ENCODE peak calls at places on chromosomes 13 and 19, in six cellular contexts. One of them, this sample, is unnamed. For H3K4me1, the result is how much of the 10 kb centered on the place peaks cover.

GRCh38 chr13:90455861-90456260 is 891.6 kb upstream of the MIR17HG start:
- DNase-seq in SJSA1: no peak
- DNase-seq in left lung: no peak
- DNase-seq in cardiac muscle cell: peak
- DNase-seq in mesenchymal stem cell: no peak
- DNase-seq in GM23338: no peak
- DNase-seq in this sample: no peak

GRCh38 chr13:21663197-21663596 is 7.7 kb upstream of the FGF9 start:
- DNase-seq in SJSA1: no peak
- DNase-seq in left lung: no peak
- DNase-seq in cardiac muscle cell: no peak
- DNase-seq in mesenchymal stem cell: no peak
- DNase-seq in GM23338: no peak
- DNase-seq in this sample: no peak

GRCh38 chr13:49374585-49375290 is 69.1 kb downstream of the CAB39L start:
- DNase-seq in SJSA1: no peak
- DNase-seq in left lung: no peak
- DNase-seq in cardiac muscle cell: peak
- DNase-seq in mesenchymal stem cell: peak
- DNase-seq in GM23338: no peak
- DNase-seq in this sample: no peak

GRCh38 chr19:11530432-11530831 is 1.5 kb upstream of the ECSIT start:
- DNase-seq in SJSA1: no peak
- DNase-seq in left lung: peak
- DNase-seq in cardiac muscle cell: peak
- DNase-seq in mesenchymal stem cell: peak
- DNase-seq in GM23338: peak
- DNase-seq in this sample: no peak

GRCh38 chr19:488505-489417 is 7.5 kb upstream of the MADCAM1 start:
- DNase-seq in SJSA1: peak
- DNase-seq in left lung: peak
- DNase-seq in cardiac muscle cell: peak
- DNase-seq in mesenchymal stem cell: peak
- DNase-seq in GM23338: peak
- DNase-seq in this sample: peak

GRCh38 chr19:49116544-49116943 is 2.4 kb downstream of the LIN7B start:
- DNase-seq in SJSA1: no peak
- DNase-seq in left lung: no peak
- DNase-seq in cardiac muscle cell: no peak
- DNase-seq in mesenchymal stem cell: no peak
- DNase-seq in GM23338: no peak
- DNase-seq in this sample: no peak

GRCh38 chr13:44576396-44577235 is 486 bp upstream of the TSC22D1 start:
- DNase-seq in SJSA1: no peak
- DNase-seq in left lung: peak
- DNase-seq in cardiac muscle cell: no peak
- DNase-seq in mesenchymal stem cell: no peak
- DNase-seq in GM23338: no peak
- DNase-seq in this sample: peak

GRCh38 chr19:42634409-42635232 is 39.9 kb upstream of the CEACAM8 start:
- DNase-seq in SJSA1: peak
- DNase-seq in left lung: no peak
- DNase-seq in cardiac muscle cell: peak
- DNase-seq in mesenchymal stem cell: no peak
- DNase-seq in GM23338: peak
- DNase-seq in this sample: no peak

GRCh38 chr13:44694842-44695241 is 118.7 kb upstream of the TSC22D1 start:
- DNase-seq in SJSA1: no peak
- DNase-seq in left lung: no peak
- DNase-seq in cardiac muscle cell: no peak
- DNase-seq in mesenchymal stem cell: no peak
- DNase-seq in GM23338: no peak
- DNase-seq in this sample: no peak

GRCh38 chr19:3653865-3654513 is 27.4 kb upstream of the CACTIN start:
- DNase-seq in SJSA1: no peak
- DNase-seq in left lung: no peak
- DNase-seq in cardiac muscle cell: no peak
- DNase-seq in mesenchymal stem cell: no peak
- DNase-seq in GM23338: peak
- DNase-seq in this sample: no peak

GRCh38 chr19:15025237-15025636 is 24.0 kb upstream of the CASP14 start:
- DNase-seq in SJSA1: no peak
- DNase-seq in left lung: no peak
- DNase-seq in cardiac muscle cell: peak
- DNase-seq in mesenchymal stem cell: no peak
- DNase-seq in GM23338: peak
- DNase-seq in this sample: no peak

GRCh38 chr19:6753178-6754031 is 13.8 kb downstream of the SH2D3A start:
- DNase-seq in SJSA1: no peak
- DNase-seq in left lung: peak
- DNase-seq in cardiac muscle cell: peak
- DNase-seq in mesenchymal stem cell: peak
- DNase-seq in GM23338: peak
- DNase-seq in this sample: peak

GRCh38 chr19:4374451-4375163 is 25.7 kb downstream of the SH3GL1 start:
- DNase-seq in SJSA1: peak
- DNase-seq in left lung: peak
- DNase-seq in cardiac muscle cell: peak
- DNase-seq in mesenchymal stem cell: peak
- DNase-seq in GM23338: no peak
- DNase-seq in this sample: no peak

GRCh38 chr13:77384999-77385398 is 58.1 kb upstream of the MYCBP2 start:
- DNase-seq in SJSA1: no peak
- DNase-seq in left lung: no peak
- DNase-seq in cardiac muscle cell: no peak
- DNase-seq in mesenchymal stem cell: no peak
- DNase-seq in GM23338: no peak
- DNase-seq in this sample: no peak

GRCh38 chr13:97274782-97275252 is 52.7 kb downstream of the MBNL2 start:
- DNase-seq in SJSA1: peak
- DNase-seq in left lung: no peak
- DNase-seq in cardiac muscle cell: peak
- DNase-seq in mesenchymal stem cell: peak
- DNase-seq in GM23338: no peak
- DNase-seq in this sample: no peak

GRCh38 chr19:58170860-58171259 is 12.0 kb upstream of the ZNF274 start:
- DNase-seq in SJSA1: no peak
- DNase-seq in left lung: no peak
- DNase-seq in cardiac muscle cell: peak
- DNase-seq in mesenchymal stem cell: peak
- DNase-seq in GM23338: no peak
- DNase-seq in this sample: no peak

GRCh38 chr13:112119192-112120030 is 52.5 kb downstream of the SOX1 start:
- DNase-seq in SJSA1: no peak
- DNase-seq in left lung: no peak
- DNase-seq in cardiac muscle cell: no peak
- DNase-seq in mesenchymal stem cell: no peak
- DNase-seq in GM23338: no peak
- DNase-seq in this sample: no peak

GRCh38 chr19:6963937-6964336 is 57.3 kb downstream of the MBD3L2B start:
- DNase-seq in SJSA1: no peak
- DNase-seq in left lung: no peak
- DNase-seq in cardiac muscle cell: no peak
- DNase-seq in mesenchymal stem cell: no peak
- DNase-seq in GM23338: peak
- DNase-seq in this sample: peak

GRCh38 chr13:52695856-52696255 is 43.2 kb downstream of the SUGT1 start:
- DNase-seq in SJSA1: no peak
- DNase-seq in left lung: no peak
- DNase-seq in cardiac muscle cell: peak
- DNase-seq in mesenchymal stem cell: peak
- DNase-seq in GM23338: no peak
- DNase-seq in this sample: no peak

GRCh38 chr19:17415107-17415506 is 4.7 kb upstream of the MVB12A start:
- DNase-seq in SJSA1: no peak
- DNase-seq in left lung: no peak
- DNase-seq in cardiac muscle cell: peak
- DNase-seq in mesenchymal stem cell: peak
- DNase-seq in GM23338: peak
- DNase-seq in this sample: no peak

GRCh38 chr13:110505594-110505993 is 55.9 kb downstream of the RAB20 start:
- DNase-seq in SJSA1: no peak
- DNase-seq in left lung: peak
- DNase-seq in cardiac muscle cell: no peak
- DNase-seq in mesenchymal stem cell: no peak
- DNase-seq in GM23338: no peak
- DNase-seq in this sample: no peak

DNA sequence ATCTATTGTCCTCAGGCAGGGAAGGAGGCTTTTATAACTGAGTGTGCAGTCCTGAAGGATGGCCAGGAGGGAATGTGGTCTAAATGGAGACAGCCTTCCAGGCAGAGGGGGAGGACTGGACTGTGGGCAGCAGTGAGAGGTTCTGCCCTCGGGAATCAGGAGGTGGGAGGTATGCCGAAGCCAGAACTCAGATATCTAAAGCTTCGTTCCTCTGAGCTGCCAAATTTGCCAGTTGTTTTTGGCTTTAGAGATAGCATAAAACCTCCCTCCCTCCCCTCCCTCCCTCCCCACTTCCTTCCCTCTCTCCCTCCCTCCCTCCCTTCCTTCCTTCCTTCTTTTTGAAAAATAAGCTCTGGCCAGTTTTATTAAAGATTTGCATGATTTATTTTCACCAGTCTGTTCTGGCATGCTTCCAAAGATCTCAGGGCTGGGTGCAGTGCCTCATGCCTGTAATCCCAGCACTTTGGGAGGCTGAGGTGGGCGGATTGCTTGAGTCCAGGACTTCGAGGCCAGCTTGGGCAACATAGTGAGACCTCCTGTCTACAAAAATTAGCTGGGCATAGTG is 2.4 kb downstream of the MEDAG start:
- DNase-seq in SJSA1: no peak
- DNase-seq in left lung: no peak
- DNase-seq in cardiac muscle cell: peak
- DNase-seq in mesenchymal stem cell: no peak
- DNase-seq in GM23338: no peak
- DNase-seq in this sample: no peak
- H3K4me1 ChIP-seq in SJSA1: under half
- H3K4me1 ChIP-seq in left lung: under half
- H3K4me1 ChIP-seq in cardiac muscle cell: under half
- H3K4me1 ChIP-seq in mesenchymal stem cell: under half
- H3K4me1 ChIP-seq in GM23338: under half
- H3K4me1 ChIP-seq in this sample: under half

GRCh38 chr19:38861368-38861767 is 11.6 kb upstream of the HNRNPL start:
- DNase-seq in SJSA1: no peak
- DNase-seq in left lung: no peak
- DNase-seq in cardiac muscle cell: no peak
- DNase-seq in mesenchymal stem cell: no peak
- DNase-seq in GM23338: no peak
- DNase-seq in this sample: no peak

GRCh38 chr19:38867176-38867780 is 10.8 kb downstream of the RINL start:
- DNase-seq in SJSA1: no peak
- DNase-seq in left lung: no peak
- DNase-seq in cardiac muscle cell: no peak
- DNase-seq in mesenchymal stem cell: no peak
- DNase-seq in GM23338: no peak
- DNase-seq in this sample: no peak

GRCh38 chr19:38856813-38857212 is 7.0 kb upstream of the HNRNPL start:
- DNase-seq in SJSA1: no peak
- DNase-seq in left lung: no peak
- DNase-seq in cardiac muscle cell: no peak
- DNase-seq in mesenchymal stem cell: no peak
- DNase-seq in GM23338: no peak
- DNase-seq in this sample: no peak

DNA sequence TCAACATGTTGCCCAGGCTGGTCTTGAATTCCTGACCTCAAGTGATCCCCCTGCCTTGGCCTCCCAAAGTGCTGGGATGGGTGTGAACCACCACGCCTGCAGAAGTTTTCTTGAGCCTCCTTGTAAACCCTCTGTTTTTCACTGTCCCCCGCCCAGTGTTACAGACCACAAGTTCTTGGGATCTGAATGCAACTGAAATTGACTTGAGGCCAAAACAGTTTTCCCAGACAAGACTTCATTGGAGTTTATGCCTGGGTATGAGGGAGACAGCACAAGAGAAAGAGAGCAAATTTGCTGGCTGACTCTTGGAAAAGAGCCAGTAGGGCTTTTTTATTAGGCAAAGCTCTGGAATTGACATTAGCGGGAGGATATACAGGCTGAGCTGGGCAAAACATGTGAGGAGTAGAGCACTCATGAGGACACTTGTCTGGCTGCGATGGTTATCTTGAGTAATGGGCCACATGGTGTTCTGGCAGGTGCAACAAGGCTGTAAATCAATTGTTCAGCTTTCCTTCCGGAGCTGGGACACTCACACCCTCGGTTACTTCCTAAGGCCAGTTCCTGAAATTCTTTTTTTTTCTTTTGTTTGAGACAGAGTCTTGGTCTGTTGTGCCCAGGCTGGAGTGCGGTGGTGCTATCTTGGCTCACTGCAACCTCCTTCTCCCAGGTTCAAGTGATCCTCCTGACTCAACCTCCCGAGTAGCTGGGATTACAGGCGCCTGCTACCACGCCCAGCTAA is 12.7 kb upstream of the HNRNPL start:
- DNase-seq in SJSA1: no peak
- DNase-seq in left lung: no peak
- DNase-seq in cardiac muscle cell: peak
- DNase-seq in mesenchymal stem cell: peak
- DNase-seq in GM23338: no peak
- DNase-seq in this sample: no peak
- H3K4me1 ChIP-seq in SJSA1: under half
- H3K4me1 ChIP-seq in left lung: under half
- H3K4me1 ChIP-seq in cardiac muscle cell: under half
- H3K4me1 ChIP-seq in mesenchymal stem cell: under half
- H3K4me1 ChIP-seq in GM23338: under half
- H3K4me1 ChIP-seq in this sample: under half

GRCh38 chr13:33228645-33229445 is 56.7 kb downstream of the STARD13 start:
- DNase-seq in SJSA1: peak
- DNase-seq in left lung: no peak
- DNase-seq in cardiac muscle cell: peak
- DNase-seq in mesenchymal stem cell: peak
- DNase-seq in GM23338: peak
- DNase-seq in this sample: no peak

GRCh38 chr13:33231339-33231738 is 54.2 kb downstream of the STARD13 start:
- DNase-seq in SJSA1: no peak
- DNase-seq in left lung: no peak
- DNase-seq in cardiac muscle cell: no peak
- DNase-seq in mesenchymal stem cell: no peak
- DNase-seq in GM23338: no peak
- DNase-seq in this sample: no peak

GRCh38 chr13:33230178-33230881 is 55.2 kb downstream of the STARD13 start:
- DNase-seq in SJSA1: peak
- DNase-seq in left lung: no peak
- DNase-seq in cardiac muscle cell: peak
- DNase-seq in mesenchymal stem cell: peak
- DNase-seq in GM23338: no peak
- DNase-seq in this sample: no peak

GRCh38 chr13:33229446-33230177 is 55.9 kb downstream of the STARD13 start:
- DNase-seq in SJSA1: no peak
- DNase-seq in left lung: no peak
- DNase-seq in cardiac muscle cell: no peak
- DNase-seq in mesenchymal stem cell: peak
- DNase-seq in GM23338: no peak
- DNase-seq in this sample: no peak

GRCh38 chr13:33227927-33228644 is 57.5 kb downstream of the STARD13 start:
- DNase-seq in SJSA1: no peak
- DNase-seq in left lung: no peak
- DNase-seq in cardiac muscle cell: no peak
- DNase-seq in mesenchymal stem cell: peak
- DNase-seq in GM23338: no peak
- DNase-seq in this sample: no peak
- H3K4me1 ChIP-seq in SJSA1: under half
- H3K4me1 ChIP-seq in left lung: under half
- H3K4me1 ChIP-seq in cardiac muscle cell: under half
- H3K4me1 ChIP-seq in mesenchymal stem cell: under half
- H3K4me1 ChIP-seq in GM23338: under half
- H3K4me1 ChIP-seq in this sample: under half

GRCh38 chr13:41462427-41462826 is 5.1 kb downstream of the RGCC start:
- DNase-seq in SJSA1: no peak
- DNase-seq in left lung: no peak
- DNase-seq in cardiac muscle cell: no peak
- DNase-seq in mesenchymal stem cell: no peak
- DNase-seq in GM23338: no peak
- DNase-seq in this sample: no peak
- H3K4me1 ChIP-seq in SJSA1: under half
- H3K4me1 ChIP-seq in left lung: half or more
- H3K4me1 ChIP-seq in cardiac muscle cell: under half
- H3K4me1 ChIP-seq in mesenchymal stem cell: under half
- H3K4me1 ChIP-seq in GM23338: under half
- H3K4me1 ChIP-seq in this sample: half or more

This sample was measured in CD8-positive, alpha-beta memory T cell.